ENCODE peak calls at places on chromosomes 3 and 15, in seven cellular contexts. W, J, F, R, P, G and D are unnamed samples.

GRCh38 chr15:44458429-44458828 is 31.0 kb downstream of the CTDSPL2 start:
- DNase-seq in W (no peak), J (no peak), F (no peak), R (no peak), P (no peak), G (no peak), D (no peak)

GRCh38 chr15:61309236-61310016 is 80.3 kb upstream of the RORA start:
- DNase-seq in W (no peak), J (no peak), F (no peak), R (no peak), P (no peak), G (no peak), D (no peak)

GRCh38 chr3:142866841-142867631 is 21.8 kb downstream of the PCOLCE2 start:
- DNase-seq in W (no peak), J (peak; percentile 66), F (peak; percentile 84), R (no peak), P (peak; percentile 48), G (no peak), D (no peak)

GRCh38 chr3:34678580-34678979 is 880.1 kb downstream of the PDCD6IP start:
- DNase-seq in W (no peak), J (no peak), F (no peak), R (peak; percentile 52), P (no peak), G (no peak), D (no peak)

GRCh38 chr3:127455541-127456450 is 134.7 kb downstream of the TPRA1 start:
- DNase-seq in W (peak; percentile 65), J (peak; percentile 70), F (peak; percentile 77), R (peak; percentile 86), P (peak; percentile 95), G (peak; percentile 92), D (no peak)

GRCh38 chr3:164365242-164365641 is 713.1 kb downstream of the SI start:
- DNase-seq in W (no peak), J (no peak), F (no peak), R (peak; percentile 79), P (no peak), G (no peak), D (no peak)

GRCh38 chr15:69585937-69586336 is 133.3 kb downstream of the RPLP1 start:
- DNase-seq in W (no peak), J (no peak), F (no peak), R (no peak), P (peak; percentile 19), G (no peak), D (no peak)

GRCh38 chr3:149247025-149247710 is 25.5 kb upstream of the CP start:
- DNase-seq in W (no peak), J (no peak), F (no peak), R (no peak), P (no peak), G (no peak), D (no peak)

GRCh38 chr3:196202516-196202970 is 8.7 kb downstream of the ZDHHC19 start:
- DNase-seq in W (peak; percentile 46), J (peak; percentile 56), F (no peak), R (no peak), P (no peak), G (no peak), D (peak; percentile 77)

GRCh38 chr3:196195664-196196255 is 15.4 kb downstream of the ZDHHC19 start:
- DNase-seq in W (no peak), J (no peak), F (no peak), R (no peak), P (no peak), G (no peak), D (no peak)

GRCh38 chr3:196197524-196197923 is 13.7 kb downstream of the ZDHHC19 start:
- DNase-seq in W (no peak), J (no peak), F (no peak), R (no peak), P (no peak), G (no peak), D (no peak)

GRCh38 chr3:196198081-196198675 is 13.0 kb downstream of the ZDHHC19 start:
- DNase-seq in W (no peak), J (no peak), F (no peak), R (no peak), P (no peak), G (no peak), D (peak; percentile 82)

DNA sequence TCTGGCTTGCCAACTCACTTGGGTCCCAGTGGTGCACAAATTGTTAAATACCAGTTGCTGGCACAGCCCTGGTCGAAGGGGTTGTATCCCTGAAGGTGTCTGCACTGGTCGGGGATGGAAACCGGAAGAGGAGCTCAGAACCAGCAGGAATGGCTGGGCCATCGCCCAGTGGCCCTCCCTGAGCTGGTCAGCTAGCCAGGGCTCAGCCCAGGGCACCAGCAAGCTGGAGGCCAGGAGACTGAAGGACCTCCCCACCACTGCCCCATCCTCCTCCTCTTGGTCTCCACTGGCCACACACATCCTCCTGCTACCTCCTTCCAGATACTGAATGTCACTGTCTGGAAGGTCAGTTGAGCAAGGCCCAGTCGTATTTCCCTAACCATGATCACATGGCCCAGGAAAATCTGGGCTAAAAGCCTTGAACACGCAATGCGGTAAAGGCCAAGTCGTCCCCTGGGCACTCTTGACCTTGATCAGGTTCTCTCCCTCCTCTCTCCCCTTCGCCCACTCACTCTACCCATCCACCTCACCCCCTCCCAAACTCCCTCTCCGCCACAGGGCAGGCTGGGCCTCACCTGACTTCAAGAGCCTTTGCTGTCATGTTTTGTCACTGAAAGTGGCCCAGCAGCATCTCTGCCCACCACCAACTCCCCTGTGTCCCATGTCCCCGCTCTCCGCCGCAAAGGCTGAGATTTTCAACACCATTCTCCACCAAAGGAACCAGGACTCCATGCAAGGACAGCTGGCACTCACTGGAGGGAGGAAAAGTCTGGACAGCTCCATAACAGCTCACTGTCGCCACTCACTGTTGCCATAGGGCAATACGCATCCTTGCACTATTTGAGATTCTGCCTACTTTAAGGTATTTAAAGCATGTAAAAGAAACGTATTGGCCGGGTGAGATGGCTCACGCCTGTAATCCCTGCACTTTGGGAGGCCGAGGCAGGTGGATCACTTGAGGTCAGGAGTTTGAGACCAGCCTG is 12.1 kb downstream of the ZDHHC19 start:
- DNase-seq in W (no peak), J (no peak), F (no peak), R (no peak), P (no peak), G (no peak), D (peak; percentile 96)
- TF ChIP-seq CTCF in W (no peak), J (no peak), F (no peak), R (no peak), P (peak; percentile 37), G (no peak), D (no peak)

GRCh38 chr15:100602064-100602821 is at the start of the genes ASB7 and LINS1:
- DNase-seq in W (peak; percentile 100), J (peak; percentile 100), F (peak; percentile 100), R (peak; percentile 100), P (peak; percentile 100), G (peak; percentile 99), D (peak; percentile 100)
- TF ChIP-seq CTCF in W (no peak), J (no peak), F (no peak), R (no peak), P (no peak), G (no peak), D (no peak)

GRCh38 chr15:97479957-97480356 is 480.5 kb upstream of the ARRDC4 start:
- DNase-seq in W (no peak), J (no peak), F (no peak), R (no peak), P (no peak), G (no peak), D (no peak)

GRCh38 chr15:97483232-97483631 is 477.3 kb upstream of the ARRDC4 start:
- DNase-seq in W (no peak), J (no peak), F (no peak), R (no peak), P (no peak), G (no peak), D (no peak)

GRCh38 chr15:97482521-97482920 is 478.0 kb upstream of the ARRDC4 start:
- DNase-seq in W (no peak), J (no peak), F (no peak), R (no peak), P (peak; percentile 40), G (peak; percentile 31), D (no peak)
- TF ChIP-seq CTCF in W (no peak), J (no peak), F (peak; percentile 75), R (no peak), P (peak; percentile 61), G (peak; percentile 48), D (no peak)

DNA sequence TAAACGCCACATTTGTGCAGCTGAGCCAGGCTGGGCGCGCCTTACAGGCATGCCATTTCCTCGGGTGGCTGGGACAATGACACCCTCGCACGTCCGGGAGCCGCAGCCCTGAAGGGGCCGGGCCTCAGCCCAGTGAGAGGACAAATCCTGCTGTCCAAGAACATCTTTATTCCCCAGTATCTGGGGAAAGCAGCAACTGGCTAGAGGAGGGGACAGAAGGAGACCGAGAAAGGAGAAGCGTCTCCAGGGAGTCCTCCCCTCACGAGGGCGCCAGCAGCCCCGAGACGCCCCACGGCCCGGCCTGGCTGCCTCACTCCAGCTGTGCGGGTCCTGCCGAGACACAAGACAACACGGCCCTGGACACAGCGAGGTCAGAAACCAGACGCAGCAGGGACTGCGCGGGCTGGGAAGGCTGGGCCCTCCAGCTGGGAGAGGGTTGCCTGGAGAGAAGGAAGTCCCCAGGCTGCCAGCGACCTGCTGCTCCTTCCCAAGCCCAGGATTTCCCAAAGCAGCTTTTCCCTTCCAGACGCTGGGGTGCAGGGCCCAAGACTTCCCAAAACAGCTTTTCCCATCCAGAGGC is 130.2 kb downstream of the CHSY1 start:
- DNase-seq in W (peak; percentile 72), J (peak; percentile 58), F (no peak), R (peak; percentile 75), P (peak; percentile 61), G (peak; percentile 69), D (no peak)
- TF ChIP-seq CTCF in W (peak; percentile 2), J (no peak), F (peak; percentile 34), R (peak; percentile 46), P (peak; percentile 30), G (no peak), D (no peak)